ENCODE peak calls at places on chromosomes 12 and 14, in ten cellular contexts. One of them, this sample, is unnamed.

GRCh38 chr12:67669925-67670631 is 21.5 kb downstream of the DYRK2 start:
- DNase-seq in RKO: no peak
- DNase-seq in NCI-H1105 treated with DMSO at 0.1 percent for 48 hours: no peak
- DNase-seq in epithelial cell of prostate: no peak
- DNase-seq in NCI-H748 treated with DMSO at 0.1 percent for 48 hours: no peak
- DNase-seq in NT2/D1: no peak
- DNase-seq in HT-29: no peak
- DNase-seq in mesendoderm: peak; percentile 18
- DNase-seq in astrocyte of the spinal cord: no peak
- DNase-seq in NCI-H226: no peak
- DNase-seq in this sample: no peak

GRCh38 chr12:10136637-10137205 is 6.7 kb upstream of the CLEC7A start:
- DNase-seq in NCI-H226: no peak
- DNase-seq in NCI-H748 treated with DMSO at 0.1 percent for 48 hours: peak; percentile 6
- DNase-seq in RKO: no peak
- DNase-seq in astrocyte of the spinal cord: no peak
- DNase-seq in HT-29: no peak
- DNase-seq in epithelial cell of prostate: no peak
- DNase-seq in NCI-H1105 treated with DMSO at 0.1 percent for 48 hours: peak; percentile 70
- DNase-seq in NT2/D1: no peak
- DNase-seq in mesendoderm: no peak
- DNase-seq in this sample: no peak

GRCh38 chr12:113461666-113462065 is 10.0 kb downstream of the LHX5 start:
- DNase-seq in mesendoderm: peak; percentile 75
- DNase-seq in NCI-H1105 treated with DMSO at 0.1 percent for 48 hours: no peak
- DNase-seq in RKO: peak; percentile 62
- DNase-seq in NCI-H226: no peak
- DNase-seq in HT-29: peak; percentile 37
- DNase-seq in NT2/D1: no peak
- DNase-seq in epithelial cell of prostate: no peak
- DNase-seq in NCI-H748 treated with DMSO at 0.1 percent for 48 hours: peak; percentile 40
- DNase-seq in astrocyte of the spinal cord: no peak
- DNase-seq in this sample: peak; percentile 88

GRCh38 chr12:108129017-108129812 is at the start of gene WSCD2:
- DNase-seq in RKO: peak; percentile 56
- DNase-seq in mesendoderm: peak; percentile 98
- DNase-seq in astrocyte of the spinal cord: peak; percentile 1
- DNase-seq in NCI-H748 treated with DMSO at 0.1 percent for 48 hours: peak; percentile 51
- DNase-seq in NCI-H1105 treated with DMSO at 0.1 percent for 48 hours: peak; percentile 81
- DNase-seq in NT2/D1: peak; percentile 87
- DNase-seq in HT-29: no peak
- DNase-seq in NCI-H226: no peak
- DNase-seq in epithelial cell of prostate: no peak
- DNase-seq in this sample: no peak

GRCh38 chr14:104115131-104115600 is 23.2 kb upstream of the KIF26A start:
- DNase-seq in NCI-H226: no peak
- DNase-seq in NT2/D1: no peak
- DNase-seq in NCI-H748 treated with DMSO at 0.1 percent for 48 hours: no peak
- DNase-seq in epithelial cell of prostate: no peak
- DNase-seq in astrocyte of the spinal cord: no peak
- DNase-seq in NCI-H1105 treated with DMSO at 0.1 percent for 48 hours: no peak
- DNase-seq in mesendoderm: no peak
- DNase-seq in HT-29: no peak
- DNase-seq in RKO: no peak
- DNase-seq in this sample: no peak

GRCh38 chr14:46988312-46988711 is 336.7 kb upstream of the RPL10L start:
- DNase-seq in astrocyte of the spinal cord: no peak
- DNase-seq in epithelial cell of prostate: no peak
- DNase-seq in NCI-H1105 treated with DMSO at 0.1 percent for 48 hours: no peak
- DNase-seq in NCI-H748 treated with DMSO at 0.1 percent for 48 hours: no peak
- DNase-seq in NCI-H226: no peak
- DNase-seq in HT-29: no peak
- DNase-seq in RKO: no peak
- DNase-seq in NT2/D1: no peak
- DNase-seq in mesendoderm: no peak
- DNase-seq in this sample: no peak

GRCh38 chr12:96224219-96224615 is 30.0 kb downstream of the ELK3 start:
- DNase-seq in HT-29: no peak
- DNase-seq in NCI-H226: no peak
- DNase-seq in RKO: no peak
- DNase-seq in astrocyte of the spinal cord: peak; percentile 45
- DNase-seq in epithelial cell of prostate: no peak
- DNase-seq in NT2/D1: no peak
- DNase-seq in NCI-H748 treated with DMSO at 0.1 percent for 48 hours: no peak
- DNase-seq in mesendoderm: no peak
- DNase-seq in NCI-H1105 treated with DMSO at 0.1 percent for 48 hours: no peak
- DNase-seq in this sample: no peak

GRCh38 chr14:88749139-88749538 is 43.6 kb downstream of the EML5 start:
- DNase-seq in HT-29: no peak
- DNase-seq in NCI-H1105 treated with DMSO at 0.1 percent for 48 hours: no peak
- DNase-seq in RKO: no peak
- DNase-seq in astrocyte of the spinal cord: no peak
- DNase-seq in NT2/D1: no peak
- DNase-seq in NCI-H748 treated with DMSO at 0.1 percent for 48 hours: no peak
- DNase-seq in mesendoderm: no peak
- DNase-seq in NCI-H226: no peak
- DNase-seq in epithelial cell of prostate: peak; percentile 18
- DNase-seq in this sample: no peak

GRCh38 chr12:102964872-102965271 is 7.4 kb downstream of the ASCL1 start:
- DNase-seq in NCI-H748 treated with DMSO at 0.1 percent for 48 hours: no peak
- DNase-seq in NCI-H226: no peak
- DNase-seq in mesendoderm: peak; percentile 73
- DNase-seq in NT2/D1: no peak
- DNase-seq in epithelial cell of prostate: no peak
- DNase-seq in NCI-H1105 treated with DMSO at 0.1 percent for 48 hours: peak; percentile 77
- DNase-seq in astrocyte of the spinal cord: no peak
- DNase-seq in HT-29: no peak
- DNase-seq in RKO: no peak
- DNase-seq in this sample: peak; percentile 72

GRCh38 chr14:103879118-103879569 is 31.8 kb upstream of the PPP1R13B start:
- DNase-seq in NCI-H748 treated with DMSO at 0.1 percent for 48 hours: no peak
- DNase-seq in NCI-H1105 treated with DMSO at 0.1 percent for 48 hours: no peak
- DNase-seq in epithelial cell of prostate: no peak
- DNase-seq in astrocyte of the spinal cord: no peak
- DNase-seq in NCI-H226: no peak
- DNase-seq in HT-29: no peak
- DNase-seq in mesendoderm: no peak
- DNase-seq in NT2/D1: no peak
- DNase-seq in RKO: no peak
- DNase-seq in this sample: no peak

GRCh38 chr14:22882529-22883190 is 362 bp upstream of the REM2 start:
- DNase-seq in NT2/D1: peak; percentile 22
- DNase-seq in mesendoderm: peak; percentile 92
- DNase-seq in epithelial cell of prostate: no peak
- DNase-seq in NCI-H1105 treated with DMSO at 0.1 percent for 48 hours: peak; percentile 79
- DNase-seq in NCI-H226: no peak
- DNase-seq in HT-29: peak; percentile 35
- DNase-seq in RKO: no peak
- DNase-seq in astrocyte of the spinal cord: peak; percentile 52
- DNase-seq in NCI-H748 treated with DMSO at 0.1 percent for 48 hours: no peak
- DNase-seq in this sample: peak; percentile 47

GRCh38 chr12:40229690-40230651 is 5.2 kb downstream of the LRRK2 start:
- DNase-seq in astrocyte of the spinal cord: no peak
- DNase-seq in mesendoderm: no peak
- DNase-seq in NCI-H748 treated with DMSO at 0.1 percent for 48 hours: no peak
- DNase-seq in RKO: no peak
- DNase-seq in epithelial cell of prostate: no peak
- DNase-seq in NCI-H226: no peak
- DNase-seq in NT2/D1: no peak
- DNase-seq in HT-29: no peak
- DNase-seq in NCI-H1105 treated with DMSO at 0.1 percent for 48 hours: no peak
- DNase-seq in this sample: no peak

GRCh38 chr14:31962920-31963319 is 114.2 kb upstream of the ARHGAP5 start:
- DNase-seq in NCI-H748 treated with DMSO at 0.1 percent for 48 hours: no peak
- DNase-seq in epithelial cell of prostate: no peak
- DNase-seq in NCI-H226: no peak
- DNase-seq in astrocyte of the spinal cord: no peak
- DNase-seq in NCI-H1105 treated with DMSO at 0.1 percent for 48 hours: no peak
- DNase-seq in NT2/D1: no peak
- DNase-seq in HT-29: no peak
- DNase-seq in RKO: no peak
- DNase-seq in mesendoderm: no peak
- DNase-seq in this sample: no peak

This sample was measured in HuH-7.